ENCODE peak calls at places on chromosomes 7 and 10, in five cellular contexts. One of them, this sample, is unnamed.

GRCh38 chr7:149496642-149497391 is 792 bp downstream of the ZNF746 start:
- DNase-seq in GM12865: peak
- DNase-seq in left ventricle myocardium inferior: peak
- DNase-seq in astrocyte of the spinal cord: peak
- DNase-seq in heart left ventricle: peak
- DNase-seq in this sample: peak

GRCh38 chr10:110530131-110530831 is 32.6 kb downstream of the DUSP5 start:
- DNase-seq in heart left ventricle: peak
- DNase-seq in astrocyte of the spinal cord: peak
- DNase-seq in GM12865: no peak
- DNase-seq in left ventricle myocardium inferior: peak
- DNase-seq in this sample: peak

GRCh38 chr10:125151824-125152634 is 8.3 kb downstream of the CTBP2 start:
- DNase-seq in left ventricle myocardium inferior: peak
- DNase-seq in GM12865: no peak
- DNase-seq in heart left ventricle: no peak
- DNase-seq in astrocyte of the spinal cord: no peak
- DNase-seq in this sample: no peak

GRCh38 chr10:79286318-79286951 is 60.8 kb upstream of the PPIF start:
- DNase-seq in heart left ventricle: peak
- DNase-seq in astrocyte of the spinal cord: peak
- DNase-seq in GM12865: peak
- DNase-seq in left ventricle myocardium inferior: peak
- DNase-seq in this sample: no peak

GRCh38 chr7:14717711-14718304 is 184.7 kb downstream of the DGKB start:
- DNase-seq in left ventricle myocardium inferior: no peak
- DNase-seq in GM12865: no peak
- DNase-seq in astrocyte of the spinal cord: peak
- DNase-seq in heart left ventricle: no peak
- DNase-seq in this sample: peak

GRCh38 chr7:113775401-113775800 is 143.4 kb downstream of the PPP1R3A start:
- DNase-seq in left ventricle myocardium inferior: no peak
- DNase-seq in astrocyte of the spinal cord: no peak
- DNase-seq in heart left ventricle: no peak
- DNase-seq in GM12865: no peak
- DNase-seq in this sample: no peak

GRCh38 chr7:155665957-155666287 is 21.5 kb downstream of the RBM33 start:
- DNase-seq in astrocyte of the spinal cord: peak
- DNase-seq in heart left ventricle: no peak
- DNase-seq in GM12865: no peak
- DNase-seq in left ventricle myocardium inferior: no peak
- DNase-seq in this sample: peak

GRCh38 chr7:70051726-70052125 is 453.5 kb downstream of the AUTS2 start:
- DNase-seq in astrocyte of the spinal cord: no peak
- DNase-seq in heart left ventricle: no peak
- DNase-seq in GM12865: no peak
- DNase-seq in left ventricle myocardium inferior: no peak
- DNase-seq in this sample: no peak

GRCh38 chr7:3153118-3153517 is 109.5 kb upstream of the CARD11 start:
- DNase-seq in heart left ventricle: no peak
- DNase-seq in left ventricle myocardium inferior: no peak
- DNase-seq in GM12865: no peak
- DNase-seq in astrocyte of the spinal cord: no peak
- DNase-seq in this sample: no peak

GRCh38 chr10:3737811-3738311 is 47.1 kb downstream of the KLF6 start:
- DNase-seq in GM12865: no peak
- DNase-seq in astrocyte of the spinal cord: no peak
- DNase-seq in left ventricle myocardium inferior: no peak
- DNase-seq in heart left ventricle: no peak
- DNase-seq in this sample: no peak

GRCh38 chr10:118768041-118768933 is 13.5 kb upstream of the CACUL1 start:
- DNase-seq in astrocyte of the spinal cord: no peak
- DNase-seq in GM12865: no peak
- DNase-seq in left ventricle myocardium inferior: no peak
- DNase-seq in heart left ventricle: no peak
- DNase-seq in this sample: no peak

GRCh38 chr10:122490786-122491680 is 29.7 kb downstream of the HTRA1 start:
- DNase-seq in heart left ventricle: no peak
- DNase-seq in GM12865: peak
- DNase-seq in left ventricle myocardium inferior: no peak
- DNase-seq in astrocyte of the spinal cord: no peak
- DNase-seq in this sample: no peak

GRCh38 chr7:95471076-95471475 is 14.7 kb upstream of the ASB4 start:
- DNase-seq in astrocyte of the spinal cord: no peak
- DNase-seq in GM12865: no peak
- DNase-seq in left ventricle myocardium inferior: no peak
- DNase-seq in heart left ventricle: no peak
- DNase-seq in this sample: no peak

GRCh38 chr10:10078476-10078875 is 939.2 kb upstream of the CELF2 start:
- DNase-seq in left ventricle myocardium inferior: no peak
- DNase-seq in GM12865: no peak
- DNase-seq in astrocyte of the spinal cord: no peak
- DNase-seq in heart left ventricle: no peak
- DNase-seq in this sample: no peak

GRCh38 chr7:97016392-97017196 is 8.0 kb downstream of the DLX5 start:
- DNase-seq in astrocyte of the spinal cord: no peak
- DNase-seq in heart left ventricle: no peak
- DNase-seq in left ventricle myocardium inferior: no peak
- DNase-seq in GM12865: no peak
- DNase-seq in this sample: no peak

GRCh38 chr10:36423821-36424248 is 701.6 kb upstream of the ANKRD30A start:
- DNase-seq in left ventricle myocardium inferior: no peak
- DNase-seq in astrocyte of the spinal cord: peak
- DNase-seq in heart left ventricle: no peak
- DNase-seq in GM12865: no peak
- DNase-seq in this sample: no peak

GRCh38 chr7:47807756-47808155 is 140.5 kb downstream of the PKD1L1 start:
- DNase-seq in GM12865: peak
- DNase-seq in astrocyte of the spinal cord: no peak
- DNase-seq in heart left ventricle: no peak
- DNase-seq in left ventricle myocardium inferior: no peak
- DNase-seq in this sample: no peak

GRCh38 chr10:79202188-79203013 is 133.6 kb downstream of the ZMIZ1 start:
- DNase-seq in left ventricle myocardium inferior: no peak
- DNase-seq in GM12865: peak
- DNase-seq in heart left ventricle: peak
- DNase-seq in astrocyte of the spinal cord: peak
- DNase-seq in this sample: peak

GRCh38 chr10:124686707-124687376 is 57.3 kb downstream of the FAM53B start:
- DNase-seq in heart left ventricle: peak
- DNase-seq in left ventricle myocardium inferior: peak
- DNase-seq in astrocyte of the spinal cord: no peak
- DNase-seq in GM12865: no peak
- DNase-seq in this sample: no peak

GRCh38 chr7:47540053-47540386 is 41.9 kb downstream of the TNS3 start:
- DNase-seq in astrocyte of the spinal cord: no peak
- DNase-seq in heart left ventricle: no peak
- DNase-seq in GM12865: no peak
- DNase-seq in left ventricle myocardium inferior: no peak
- DNase-seq in this sample: no peak

GRCh38 chr10:71078454-71079145 is 133.8 kb upstream of the UNC5B start:
- DNase-seq in astrocyte of the spinal cord: no peak
- DNase-seq in GM12865: no peak
- DNase-seq in heart left ventricle: peak
- DNase-seq in left ventricle myocardium inferior: no peak
- DNase-seq in this sample: no peak

GRCh38 chr10:129808092-129808983 is 155.7 kb downstream of the EBF3 start:
- DNase-seq in left ventricle myocardium inferior: no peak
- DNase-seq in GM12865: no peak
- DNase-seq in astrocyte of the spinal cord: no peak
- DNase-seq in heart left ventricle: no peak
- DNase-seq in this sample: no peak

GRCh38 chr7:83271212-83272099 is 108.8 kb upstream of the PCLO start:
- DNase-seq in astrocyte of the spinal cord: peak
- DNase-seq in heart left ventricle: no peak
- DNase-seq in GM12865: peak
- DNase-seq in left ventricle myocardium inferior: no peak
- DNase-seq in this sample: peak

GRCh38 chr10:102401735-102402511 is 6.4 kb downstream of the NFKB2 start:
- DNase-seq in GM12865: no peak
- DNase-seq in heart left ventricle: no peak
- DNase-seq in left ventricle myocardium inferior: no peak
- DNase-seq in astrocyte of the spinal cord: no peak
- DNase-seq in this sample: peak

GRCh38 chr10:14945097-14945496 is 8.8 kb downstream of the DCLRE1C start:
- DNase-seq in heart left ventricle: no peak
- DNase-seq in left ventricle myocardium inferior: no peak
- DNase-seq in GM12865: no peak
- DNase-seq in astrocyte of the spinal cord: no peak
- DNase-seq in this sample: no peak

GRCh38 chr10:114970515-114970914 is 32.5 kb downstream of the TRUB1 start:
- DNase-seq in left ventricle myocardium inferior: no peak
- DNase-seq in GM12865: no peak
- DNase-seq in astrocyte of the spinal cord: no peak
- DNase-seq in heart left ventricle: no peak
- DNase-seq in this sample: no peak

GRCh38 chr7:102132209-102132752 is 154.4 kb upstream of the SH2B2 start:
- DNase-seq in left ventricle myocardium inferior: no peak
- DNase-seq in GM12865: no peak
- DNase-seq in heart left ventricle: no peak
- DNase-seq in astrocyte of the spinal cord: no peak
- DNase-seq in this sample: no peak

GRCh38 chr10:92757066-92757716 is 67.4 kb downstream of the HHEX start:
- DNase-seq in astrocyte of the spinal cord: peak
- DNase-seq in heart left ventricle: peak
- DNase-seq in left ventricle myocardium inferior: peak
- DNase-seq in GM12865: peak
- DNase-seq in this sample: peak

GRCh38 chr7:104775581-104775980 is 238.4 kb upstream of the KMT2E start:
- DNase-seq in GM12865: no peak
- DNase-seq in astrocyte of the spinal cord: no peak
- DNase-seq in heart left ventricle: no peak
- DNase-seq in left ventricle myocardium inferior: no peak
- DNase-seq in this sample: peak

GRCh38 chr10:32180354-32181280 is 124.4 kb upstream of the KIF5B start:
- DNase-seq in astrocyte of the spinal cord: no peak
- DNase-seq in GM12865: no peak
- DNase-seq in heart left ventricle: no peak
- DNase-seq in left ventricle myocardium inferior: no peak
- DNase-seq in this sample: no peak

GRCh38 chr7:9498303-9498702 is 1064.9 kb downstream of the NXPH1 start:
- DNase-seq in astrocyte of the spinal cord: no peak
- DNase-seq in heart left ventricle: no peak
- DNase-seq in GM12865: no peak
- DNase-seq in left ventricle myocardium inferior: no peak
- DNase-seq in this sample: no peak

GRCh38 chr10:112519129-112519761 is 72.2 kb downstream of the VTI1A start:
- DNase-seq in GM12865: peak
- DNase-seq in astrocyte of the spinal cord: no peak
- DNase-seq in heart left ventricle: no peak
- DNase-seq in left ventricle myocardium inferior: no peak
- DNase-seq in this sample: no peak

DNA sequence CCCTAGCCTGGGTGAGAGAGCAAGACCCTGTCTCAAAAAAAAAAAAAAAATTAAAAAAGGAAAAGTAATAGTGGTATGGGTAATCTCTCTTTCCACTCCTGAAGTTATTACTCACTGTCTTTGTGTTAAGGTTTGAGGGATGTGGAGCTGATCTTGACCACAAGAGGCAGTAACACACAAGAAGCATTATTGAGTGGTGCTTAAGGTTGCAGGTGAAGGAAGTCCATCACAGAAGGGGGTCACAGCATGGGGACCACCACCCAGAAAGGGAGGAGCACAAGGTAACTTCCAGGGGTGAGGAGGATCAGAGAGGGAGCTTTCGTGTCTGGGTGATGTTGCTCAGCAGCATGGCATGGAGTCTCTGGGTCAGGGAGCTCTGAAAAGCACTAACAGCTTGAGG is 100.2 kb upstream of the DNAJC1 start:
- DNase-seq in GM12865: peak
- DNase-seq in astrocyte of the spinal cord: no peak
- DNase-seq in heart left ventricle: no peak
- DNase-seq in left ventricle myocardium inferior: no peak
- DNase-seq in this sample: peak
- TF ChIP-seq CTCF in GM12865: peak
- TF ChIP-seq CTCF in astrocyte of the spinal cord: peak
- TF ChIP-seq CTCF in heart left ventricle: no peak
- TF ChIP-seq CTCF in left ventricle myocardium inferior: peak
- TF ChIP-seq CTCF in this sample: peak

GRCh38 chr7:45088146-45088701 is 545 bp downstream of the NACAD start:
- DNase-seq in left ventricle myocardium inferior: no peak
- DNase-seq in GM12865: no peak
- DNase-seq in astrocyte of the spinal cord: no peak
- DNase-seq in heart left ventricle: no peak
- DNase-seq in this sample: no peak
- H3K4me3 ChIP-seq in left ventricle myocardium inferior: peak
- H3K4me3 ChIP-seq in GM12865: no peak
- H3K4me3 ChIP-seq in astrocyte of the spinal cord: peak
- H3K4me3 ChIP-seq in heart left ventricle: peak
- H3K4me3 ChIP-seq in this sample: peak

GRCh38 chr10:6912021-6912420 is 331.9 kb upstream of the PRKCQ start:
- DNase-seq in left ventricle myocardium inferior: no peak
- DNase-seq in heart left ventricle: no peak
- DNase-seq in GM12865: no peak
- DNase-seq in astrocyte of the spinal cord: no peak
- DNase-seq in this sample: no peak
- TF ChIP-seq CTCF in left ventricle myocardium inferior: no peak
- TF ChIP-seq CTCF in heart left ventricle: no peak
- TF ChIP-seq CTCF in GM12865: no peak
- TF ChIP-seq CTCF in astrocyte of the spinal cord: no peak
- TF ChIP-seq CTCF in this sample: no peak

GRCh38 chr7:100546868-100547800 is 8.1 kb downstream of the AGFG2 start:
- DNase-seq in astrocyte of the spinal cord: no peak
- DNase-seq in heart left ventricle: no peak
- DNase-seq in GM12865: peak
- DNase-seq in left ventricle myocardium inferior: no peak
- DNase-seq in this sample: no peak

GRCh38 chr7:100544386-100544785 is 5.4 kb downstream of the AGFG2 start:
- DNase-seq in astrocyte of the spinal cord: no peak
- DNase-seq in GM12865: no peak
- DNase-seq in left ventricle myocardium inferior: no peak
- DNase-seq in heart left ventricle: no peak
- DNase-seq in this sample: no peak

GRCh38 chr7:100546129-100546867 is 7.3 kb downstream of the AGFG2 start:
- DNase-seq in heart left ventricle: no peak
- DNase-seq in GM12865: peak
- DNase-seq in left ventricle myocardium inferior: no peak
- DNase-seq in astrocyte of the spinal cord: no peak
- DNase-seq in this sample: no peak

GRCh38 chr7:100544949-100545635 is 6.1 kb downstream of the AGFG2 start:
- DNase-seq in heart left ventricle: no peak
- DNase-seq in GM12865: no peak
- DNase-seq in astrocyte of the spinal cord: no peak
- DNase-seq in left ventricle myocardium inferior: no peak
- DNase-seq in this sample: peak

DNA sequence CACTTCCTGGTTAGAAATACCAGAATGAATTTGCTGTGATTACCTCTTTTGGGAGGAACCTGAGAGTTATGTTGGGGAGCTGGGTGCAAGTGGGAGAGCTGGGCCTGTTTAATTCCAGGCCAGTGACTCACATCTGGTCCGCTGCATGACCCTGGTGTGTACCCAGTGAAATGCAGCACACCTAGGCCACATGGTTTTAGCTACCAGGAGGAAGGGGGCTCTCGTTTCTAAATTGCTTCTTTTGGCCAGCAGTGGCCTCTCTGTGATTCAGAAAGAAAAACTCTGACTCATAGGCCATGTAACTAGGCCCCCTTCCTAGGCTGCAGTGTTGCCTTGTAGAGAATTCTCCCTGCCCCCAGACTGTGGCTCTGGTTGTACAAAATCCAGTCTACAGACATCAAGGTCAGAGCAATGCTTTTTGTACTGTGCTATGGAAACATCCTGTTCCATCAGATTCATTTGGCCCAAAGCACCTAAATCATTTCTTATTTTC is 6.7 kb downstream of the AGFG2 start:
- DNase-seq in GM12865: peak
- DNase-seq in left ventricle myocardium inferior: no peak
- DNase-seq in astrocyte of the spinal cord: peak
- DNase-seq in heart left ventricle: no peak
- DNase-seq in this sample: peak
- H3K4me3 ChIP-seq in GM12865: peak
- H3K4me3 ChIP-seq in left ventricle myocardium inferior: no peak
- H3K4me3 ChIP-seq in astrocyte of the spinal cord: no peak
- H3K4me3 ChIP-seq in heart left ventricle: no peak
- H3K4me3 ChIP-seq in this sample: peak

This sample was measured in fibroblast of the aortic adventitia.